ENCODE peak calls at places on chromosomes 16 and 17, in six cellular contexts. F, I, Y, E, J and T are unnamed samples. For H3K27me3, the result is how much of the 10 kb centered on the place peaks cover.

GRCh38 chr17:21174186-21174585 is 39.8 kb downstream of the TMEM11 start:
- DNase-seq in F (no peak), I (no peak), Y (no peak), E (no peak), J (no peak), T (peak)

GRCh38 chr16:47392114-47392513 is 68.7 kb downstream of the ITFG1 start:
- DNase-seq in F (no peak), I (no peak), Y (no peak), E (no peak), J (no peak), T (no peak)

GRCh38 chr16:85673529-85674417 is 15.0 kb downstream of the GINS2 start:
- DNase-seq in F (peak), I (no peak), Y (no peak), E (peak), J (no peak), T (no peak)

GRCh38 chr16:23058576-23058975 is 90.7 kb downstream of the USP31 start:
- DNase-seq in F (no peak), I (no peak), Y (no peak), E (no peak), J (peak), T (no peak)

GRCh38 chr16:16052916-16053315 is 103.5 kb downstream of the ABCC1 start:
- DNase-seq in F (peak), I (no peak), Y (no peak), E (no peak), J (no peak), T (no peak)

GRCh38 chr17:62064791-62065563 is at the start of gene MED13:
- DNase-seq in F (no peak), I (no peak), Y (peak), E (peak), J (peak), T (peak)

GRCh38 chr17:2084766-2085647 is 30.1 kb downstream of the HIC1 start:
- DNase-seq in F (peak), I (peak), Y (no peak), E (peak), J (no peak), T (no peak)

GRCh38 chr17:74282587-74283370 is 8.7 kb downstream of the DNAI2 start:
- DNase-seq in F (no peak), I (no peak), Y (peak), E (no peak), J (no peak), T (no peak)

GRCh38 chr16:57955572-57955971 is 15.4 kb downstream of the CNGB1 start:
- DNase-seq in F (no peak), I (no peak), Y (no peak), E (no peak), J (no peak), T (no peak)

GRCh38 chr17:35596530-35597233 is 9.6 kb downstream of the AP2B1 start:
- DNase-seq in F (no peak), I (no peak), Y (no peak), E (no peak), J (no peak), T (no peak)

GRCh38 chr16:68416057-68417046 is 32.0 kb downstream of the SMPD3 start:
- DNase-seq in F (no peak), I (no peak), Y (no peak), E (no peak), J (no peak), T (no peak)

GRCh38 chr17:42687707-42688275 is 5.5 kb downstream of the CNTNAP1 start:
- DNase-seq in F (no peak), I (no peak), Y (no peak), E (no peak), J (no peak), T (no peak)

GRCh38 chr17:70859829-70860228 is 690.5 kb downstream of the KCNJ2 start:
- DNase-seq in F (no peak), I (no peak), Y (no peak), E (no peak), J (no peak), T (no peak)

GRCh38 chr17:79000396-79001189 is 9.0 kb downstream of the CANT1 start:
- DNase-seq in F (no peak), I (no peak), Y (no peak), E (peak), J (no peak), T (peak)

GRCh38 chr17:76909971-76910760 is 42.0 kb downstream of the MGAT5B start:
- DNase-seq in F (no peak), I (no peak), Y (no peak), E (no peak), J (no peak), T (no peak)

GRCh38 chr16:56625140-56625942 is at the start of gene MT1E:
- DNase-seq in F (no peak), I (no peak), Y (no peak), E (peak), J (no peak), T (peak)

GRCh38 chr17:30334421-30334820 is 564 bp upstream of the TMIGD1 start:
- DNase-seq in F (no peak), I (no peak), Y (no peak), E (no peak), J (peak), T (no peak)

GRCh38 chr17:39739020-39739884 is 1.5 kb downstream of the GRB7 start:
- DNase-seq in F (no peak), I (no peak), Y (no peak), E (no peak), J (no peak), T (no peak)

GRCh38 chr16:54522596-54522995 is 236.0 kb upstream of the IRX3 start:
- DNase-seq in F (no peak), I (no peak), Y (no peak), E (no peak), J (no peak), T (no peak)

GRCh38 chr16:71540-72341 is 690 bp downstream of the RHBDF1 start:
- DNase-seq in F (no peak), I (no peak), Y (no peak), E (peak), J (no peak), T (peak)

GRCh38 chr17:38844261-38844757 is 9.2 kb downstream of the RPL23 start:
- DNase-seq in F (no peak), I (no peak), Y (no peak), E (no peak), J (no peak), T (no peak)

GRCh38 chr17:72982680-72983079 is 109.8 kb downstream of the SLC39A11 start:
- DNase-seq in F (no peak), I (no peak), Y (no peak), E (no peak), J (no peak), T (no peak)

GRCh38 chr17:76262732-76263344 is 2.3 kb upstream of the UBALD2 start:
- DNase-seq in F (no peak), I (no peak), Y (no peak), E (no peak), J (no peak), T (peak)

GRCh38 chr16:19227643-19228042 is 57.9 kb upstream of the CLEC19A start:
- DNase-seq in F (no peak), I (no peak), Y (no peak), E (no peak), J (no peak), T (no peak)

GRCh38 chr17:73255671-73256181 is 6.0 kb downstream of the CPSF4L start:
- DNase-seq in F (no peak), I (no peak), Y (peak), E (peak), J (no peak), T (peak)

GRCh38 chr17:38469875-38470274 is 41.6 kb downstream of the ARHGAP23 start:
- DNase-seq in F (no peak), I (no peak), Y (no peak), E (no peak), J (no peak), T (no peak)

GRCh38 chr16:22643886-22644285 is 133.2 kb downstream of the NPIPB5 start:
- DNase-seq in F (no peak), I (no peak), Y (no peak), E (no peak), J (no peak), T (peak)

GRCh38 chr16:1366712-1367299 is 15.1 kb downstream of the GNPTG start:
- DNase-seq in F (no peak), I (no peak), Y (no peak), E (no peak), J (no peak), T (no peak)

GRCh38 chr17:1180958-1181768 is 1.4 kb upstream of the ABR start:
- DNase-seq in F (no peak), I (no peak), Y (no peak), E (peak), J (no peak), T (no peak)

GRCh38 chr16:30473231-30474061 is 904 bp downstream of the ITGAL start:
- DNase-seq in F (no peak), I (no peak), Y (no peak), E (no peak), J (no peak), T (no peak)

GRCh38 chr16:73399486-73399885 is 351.6 kb upstream of the ZFHX3 start:
- DNase-seq in F (no peak), I (no peak), Y (no peak), E (no peak), J (no peak), T (no peak)

GRCh38 chr17:76553163-76553908 is 13.5 kb downstream of the PRCD start:
- DNase-seq in F (no peak), I (no peak), Y (no peak), E (no peak), J (no peak), T (no peak)

GRCh38 chr16:27515874-27516353 is 33.8 kb downstream of the GTF3C1 start:
- DNase-seq in F (no peak), I (no peak), Y (no peak), E (no peak), J (no peak), T (no peak)

GRCh38 chr16:27505297-27506236 is 44.1 kb downstream of the GTF3C1 start:
- DNase-seq in F (no peak), I (no peak), Y (no peak), E (no peak), J (no peak), T (no peak)

GRCh38 chr17:43334744-43335400 is 63.9 kb upstream of the ARL4D start:
- DNase-seq in F (no peak), I (no peak), Y (no peak), E (no peak), J (no peak), T (no peak)

GRCh38 chr17:73363788-73364522 is 52.2 kb upstream of the CDC42EP4 start:
- DNase-seq in F (no peak), I (no peak), Y (no peak), E (no peak), J (no peak), T (no peak)

DNA sequence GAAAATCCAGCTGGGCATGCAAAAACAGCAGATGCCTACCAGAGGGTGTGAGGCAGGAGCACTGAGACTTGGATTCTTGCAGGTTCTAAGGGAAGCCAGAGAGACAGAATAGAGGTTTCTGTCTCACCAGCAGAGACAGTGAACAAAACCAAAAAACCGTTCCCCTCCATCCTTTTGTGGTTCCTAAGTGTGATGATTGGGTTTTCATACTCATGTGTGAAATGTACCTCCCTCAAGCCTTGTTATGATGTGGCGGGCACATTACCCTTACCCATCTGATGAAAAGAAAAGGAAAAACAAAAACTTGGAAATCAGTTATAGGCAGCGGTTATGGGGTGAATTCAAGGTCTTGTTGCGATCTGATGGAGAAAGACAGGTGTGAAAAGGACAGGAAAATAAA is 172.6 kb upstream of the CDH13 start:
- DNase-seq in F (no peak), I (no peak), Y (no peak), E (no peak), J (peak), T (no peak)
- H3K27me3 ChIP-seq in F (under half), I (under half), Y (under half), E (under half), J (under half), T (under half)

GRCh38 chr16:49848530-49848929 is 7.4 kb downstream of the ZNF423 start:
- DNase-seq in F (no peak), I (no peak), Y (no peak), E (no peak), J (no peak), T (no peak)

GRCh38 chr16:49850558-49851467 is 5.1 kb downstream of the ZNF423 start:
- DNase-seq in F (no peak), I (no peak), Y (no peak), E (no peak), J (no peak), T (no peak)

GRCh38 chr16:49849709-49850108 is 6.2 kb downstream of the ZNF423 start:
- DNase-seq in F (no peak), I (no peak), Y (no peak), E (no peak), J (no peak), T (no peak)

GRCh38 chr16:49849037-49849436 is 6.9 kb downstream of the ZNF423 start:
- DNase-seq in F (no peak), I (no peak), Y (no peak), E (no peak), J (no peak), T (no peak)

DNA sequence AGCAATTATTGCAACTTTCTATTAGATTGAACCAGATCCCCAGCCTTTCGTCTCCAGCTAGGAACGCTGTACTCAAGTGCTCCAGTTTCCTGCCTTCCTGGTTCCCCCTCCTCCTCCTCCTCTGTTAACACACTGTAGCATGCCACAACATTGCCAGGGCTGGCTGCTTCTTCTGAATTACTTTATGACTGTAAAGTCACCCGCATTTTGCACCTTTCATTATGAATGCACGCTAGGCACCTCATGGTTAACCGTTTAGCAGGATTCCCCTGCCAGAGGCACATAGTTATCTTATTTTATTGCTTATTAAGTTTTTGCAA is 4.5 kb downstream of the ZNF423 start:
- DNase-seq in F (no peak), I (no peak), Y (no peak), E (no peak), J (no peak), T (no peak)
- H3K27me3 ChIP-seq in F (under half), I (under half), Y (under half), E (under half), J (under half), T (under half)

DNA sequence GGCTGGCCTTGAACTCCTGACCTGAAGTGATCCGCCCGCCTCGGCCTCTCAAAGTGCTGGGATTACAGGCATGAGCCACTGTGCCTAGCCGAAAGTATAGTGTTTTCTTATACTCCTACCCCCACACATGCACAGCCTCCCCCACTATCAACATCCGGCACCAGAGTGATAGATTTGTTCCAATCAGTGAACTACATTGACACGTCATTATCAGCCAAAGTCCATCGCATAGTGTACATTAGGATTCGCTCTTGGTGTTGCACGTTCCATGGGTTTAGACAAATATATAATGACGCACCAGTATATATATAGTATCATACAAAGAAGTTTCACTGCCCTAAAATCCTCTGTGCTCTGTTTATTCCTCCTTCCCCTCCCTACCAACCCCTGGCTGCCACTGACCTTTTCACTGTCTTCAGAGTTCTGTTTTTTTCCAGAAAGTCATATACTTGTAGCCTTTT is 11.9 kb upstream of the TM4SF5 start:
- DNase-seq in F (no peak), I (no peak), Y (no peak), E (no peak), J (no peak), T (no peak)
- H3K27me3 ChIP-seq in F (under half), I (under half), Y (under half), E (under half), J (under half), T (under half)

GRCh38 chr17:28999216-28999615 is 6.6 kb downstream of the SEZ6 start:
- DNase-seq in F (no peak), I (no peak), Y (no peak), E (no peak), J (no peak), T (no peak)
- H3K27me3 ChIP-seq in F (half or more), I (under half), Y (under half), E (under half), J (under half), T (under half)

GRCh38 chr17:31487063-31487647 is 95.7 kb downstream of the RAB11FIP4 start:
- DNase-seq in F (no peak), I (no peak), Y (no peak), E (no peak), J (no peak), T (no peak)

GRCh38 chr17:31481783-31482081 is 90.3 kb downstream of the RAB11FIP4 start:
- DNase-seq in F (no peak), I (no peak), Y (no peak), E (no peak), J (no peak), T (no peak)

GRCh38 chr17:31487648-31488263 is 96.3 kb downstream of the RAB11FIP4 start:
- DNase-seq in F (no peak), I (no peak), Y (peak), E (peak), J (peak), T (peak)

GRCh38 chr17:31486351-31487062 is 95.0 kb downstream of the RAB11FIP4 start:
- DNase-seq in F (no peak), I (no peak), Y (no peak), E (no peak), J (no peak), T (no peak)

GRCh38 chr17:31484821-31485220 is 93.3 kb downstream of the RAB11FIP4 start:
- DNase-seq in F (no peak), I (no peak), Y (no peak), E (no peak), J (no peak), T (no peak)
- H3K27me3 ChIP-seq in F (half or more), I (under half), Y (under half), E (under half), J (under half), T (under half)